ENCODE peak calls at places on chromosomes 11 and 22, in seven cellular contexts. P is right atrium auricular region, K is DND-41, N is upper lobe of right lung, U is IMR-90, R is tibial nerve, J is endodermal cell. W is an unnamed sample. For H3K36me3, the result is how much of the 10 kb centered on the place peaks cover.

GRCh38 chr11:70538641-70539359 is 140.5 kb downstream of the CTTN start:
- DNase-seq in P (no peak), K (no peak), N (peak), U (no peak), R (no peak), J (no peak), W (peak)

GRCh38 chr11:116855413-116855812 is 18.0 kb upstream of the APOA1 start:
- DNase-seq in P (no peak), K (no peak), N (no peak), U (no peak), R (no peak), J (no peak), W (no peak)

GRCh38 chr11:114281388-114281956 is 14.7 kb upstream of the NNMT start:
- DNase-seq in P (no peak), K (no peak), N (no peak), U (no peak), R (no peak), J (no peak), W (no peak)

GRCh38 chr11:77726524-77726923 is 88.9 kb upstream of the CLNS1A start:
- DNase-seq in P (no peak), K (no peak), N (no peak), U (no peak), R (no peak), J (no peak), W (no peak)

GRCh38 chr11:44681698-44682097 is 45.1 kb upstream of the TSPAN18 start:
- DNase-seq in P (no peak), K (no peak), N (no peak), U (peak), R (no peak), J (no peak), W (no peak)

GRCh38 chr11:15836801-15837200 is 519.5 kb downstream of the SOX6 start:
- DNase-seq in P (no peak), K (no peak), N (no peak), U (no peak), R (no peak), J (no peak), W (no peak)

GRCh38 chr11:23212829-23213228 is 352.6 kb upstream of the CCDC179 start:
- DNase-seq in P (no peak), K (no peak), N (no peak), U (no peak), R (no peak), J (no peak), W (no peak)

GRCh38 chr22:30365891-30366290 is 9.1 kb downstream of the CCDC157 start:
- DNase-seq in P (no peak), K (no peak), N (no peak), U (no peak), R (no peak), J (no peak), W (no peak)

GRCh38 chr11:112584674-112585073 is 324.0 kb upstream of the PLET1 start:
- DNase-seq in P (no peak), K (peak), N (no peak), U (no peak), R (no peak), J (peak), W (no peak)

GRCh38 chr11:100632970-100633452 is 54.1 kb upstream of the ARHGAP42 start:
- DNase-seq in P (peak), K (no peak), N (peak), U (peak), R (peak), J (no peak), W (peak)

GRCh38 chr11:36231300-36231699 is 57.9 kb downstream of the COMMD9 start:
- DNase-seq in P (no peak), K (no peak), N (no peak), U (peak), R (no peak), J (no peak), W (no peak)

GRCh38 chr11:57162179-57162898 is 19.4 kb upstream of the LRRC55 start:
- DNase-seq in P (no peak), K (no peak), N (no peak), U (no peak), R (no peak), J (no peak), W (no peak)

GRCh38 chr11:26028294-26028954 is 303.5 kb upstream of the ANO3 start:
- DNase-seq in P (no peak), K (no peak), N (no peak), U (peak), R (no peak), J (peak), W (no peak)

GRCh38 chr11:109586789-109587188 is 164.8 kb downstream of the C11orf87 start:
- DNase-seq in P (no peak), K (no peak), N (no peak), U (no peak), R (no peak), J (no peak), W (no peak)

GRCh38 chr11:100574894-100575769 is 112.0 kb upstream of the ARHGAP42 start:
- DNase-seq in P (no peak), K (no peak), N (no peak), U (peak), R (no peak), J (no peak), W (no peak)

GRCh38 chr11:71430166-71430565 is 18.0 kb downstream of the DHCR7 start:
- DNase-seq in P (no peak), K (no peak), N (peak), U (no peak), R (no peak), J (no peak), W (no peak)

GRCh38 chr11:76578655-76579046 is 91.9 kb downstream of the LRRC32 start:
- DNase-seq in P (peak), K (no peak), N (peak), U (no peak), R (no peak), J (peak), W (no peak)

GRCh38 chr11:125496465-125496817 is 376 bp upstream of the FEZ1 start:
- DNase-seq in P (no peak), K (no peak), N (no peak), U (no peak), R (no peak), J (peak), W (no peak)

GRCh38 chr11:79294845-79295520 is 145.8 kb downstream of the TENM4 start:
- DNase-seq in P (no peak), K (no peak), N (no peak), U (no peak), R (no peak), J (no peak), W (no peak)

GRCh38 chr22:49925525-49926128 is 7.2 kb downstream of the CRELD2 start:
- DNase-seq in P (no peak), K (peak), N (no peak), U (no peak), R (no peak), J (no peak), W (peak)

GRCh38 chr11:117870176-117870952 is 6.1 kb downstream of the FXYD6 start:
- DNase-seq in P (no peak), K (peak), N (no peak), U (no peak), R (no peak), J (no peak), W (no peak)

GRCh38 chr11:119855066-119855465 is 126.1 kb upstream of the NECTIN1 start:
- DNase-seq in P (no peak), K (no peak), N (no peak), U (no peak), R (no peak), J (no peak), W (no peak)

GRCh38 chr22:49321477-49322055 is 506.1 kb downstream of the BRD1 start:
- DNase-seq in P (peak), K (no peak), N (peak), U (no peak), R (no peak), J (peak), W (peak)

GRCh38 chr11:1862588-1863351 is 9.9 kb downstream of the LSP1 start:
- DNase-seq in P (no peak), K (no peak), N (no peak), U (no peak), R (no peak), J (no peak), W (no peak)

GRCh38 chr11:133176748-133177147 is 355.6 kb downstream of the OPCML start:
- DNase-seq in P (no peak), K (no peak), N (no peak), U (no peak), R (no peak), J (no peak), W (no peak)

GRCh38 chr11:130916910-130917309 is 631 bp upstream of the SNX19 start:
- DNase-seq in P (no peak), K (no peak), N (no peak), U (no peak), R (no peak), J (no peak), W (no peak)

GRCh38 chr11:83827940-83828554 is 541.9 kb upstream of the CCDC90B start:
- DNase-seq in P (no peak), K (no peak), N (no peak), U (peak), R (no peak), J (no peak), W (no peak)

GRCh38 chr22:22045576-22046335 is 63.2 kb upstream of the TOP3B start:
- DNase-seq in P (no peak), K (no peak), N (no peak), U (no peak), R (no peak), J (no peak), W (no peak)

GRCh38 chr11:119377112-119377901 is 4.2 kb downstream of the USP2 start:
- DNase-seq in P (no peak), K (no peak), N (peak), U (no peak), R (no peak), J (no peak), W (no peak)

GRCh38 chr11:77137421-77137820 is 9.4 kb downstream of the MYO7A start:
- DNase-seq in P (no peak), K (no peak), N (no peak), U (no peak), R (no peak), J (no peak), W (no peak)

GRCh38 chr11:48354013-48354412 is 12.3 kb downstream of the OR4C5 start:
- DNase-seq in P (no peak), K (no peak), N (no peak), U (no peak), R (no peak), J (no peak), W (no peak)

GRCh38 chr11:100578966-100579365 is 108.1 kb upstream of the ARHGAP42 start:
- DNase-seq in P (no peak), K (no peak), N (no peak), U (peak), R (no peak), J (peak), W (no peak)

GRCh38 chr22:45977003-45977395 is at the start of gene WNT7B:
- DNase-seq in P (no peak), K (no peak), N (peak), U (no peak), R (no peak), J (peak), W (no peak)

GRCh38 chr11:82719316-82719715 is 14.3 kb downstream of the FAM181B start:
- DNase-seq in P (no peak), K (no peak), N (no peak), U (no peak), R (no peak), J (no peak), W (no peak)

GRCh38 chr22:26801449-26801848 is 144.1 kb downstream of the MIAT start:
- DNase-seq in P (no peak), K (no peak), N (no peak), U (no peak), R (no peak), J (no peak), W (no peak)

GRCh38 chr22:21929253-21929652 is 23.4 kb downstream of the PPM1F start:
- DNase-seq in P (no peak), K (no peak), N (no peak), U (no peak), R (no peak), J (peak), W (no peak)

GRCh38 chr11:35859311-35859710 is 84.6 kb upstream of the LDLRAD3 start:
- DNase-seq in P (peak), K (no peak), N (no peak), U (peak), R (no peak), J (no peak), W (no peak)

GRCh38 chr11:69169479-69169878 is 13.7 kb downstream of the SMIM38 start:
- DNase-seq in P (no peak), K (no peak), N (no peak), U (no peak), R (no peak), J (no peak), W (no peak)

GRCh38 chr11:21263026-21263425 is 593.6 kb downstream of the NELL1 start:
- DNase-seq in P (no peak), K (no peak), N (no peak), U (no peak), R (no peak), J (no peak), W (no peak)
- H3K36me3 ChIP-seq in P (under half), K (under half), N (under half), U (under half), R (under half), J (under half), W (under half)

DNA sequence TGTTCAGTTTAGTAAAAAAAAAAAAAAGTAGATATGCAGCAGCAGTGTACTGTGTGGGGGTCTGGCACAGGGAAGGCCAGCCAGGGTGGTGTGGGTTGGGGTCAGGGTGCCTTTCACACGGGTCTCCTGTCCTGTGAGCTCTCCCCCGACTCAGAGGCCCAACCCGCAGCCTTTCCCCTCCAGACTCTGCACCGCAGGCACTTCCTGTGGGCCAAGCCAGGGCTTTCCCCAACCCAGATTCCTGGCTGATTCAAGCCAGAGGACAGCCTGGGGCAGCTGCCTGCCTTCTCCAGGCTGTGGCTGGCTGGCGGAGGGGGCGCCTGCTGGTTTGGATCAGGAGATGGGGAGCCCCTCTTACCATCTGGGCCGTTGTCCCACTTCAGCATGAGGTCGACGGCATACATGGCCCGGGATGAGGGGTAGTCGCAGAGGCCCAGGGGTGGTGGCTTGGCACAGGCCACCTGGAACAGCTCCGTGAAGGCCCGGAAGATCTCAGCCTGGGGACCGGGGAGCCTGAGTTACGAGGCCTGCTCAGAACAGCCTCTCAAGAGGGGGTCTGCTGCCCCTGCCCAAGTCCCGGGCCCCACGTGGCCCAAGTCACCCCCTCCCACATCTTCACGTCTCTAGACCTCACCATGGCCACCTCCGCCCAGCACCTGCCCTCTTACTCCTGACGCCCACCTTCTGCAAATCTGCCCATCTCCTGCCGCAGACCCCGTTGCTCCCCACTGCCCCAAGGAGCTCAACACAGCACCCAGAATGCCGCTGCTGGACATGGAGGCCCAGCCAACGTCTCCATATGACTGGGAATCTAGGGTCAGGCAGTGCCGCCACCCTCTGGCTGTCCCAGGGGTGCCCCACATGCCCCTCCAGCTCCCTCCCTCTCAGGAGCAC is 17.3 kb downstream of the TSPO start:
- DNase-seq in P (no peak), K (no peak), N (peak), U (peak), R (no peak), J (peak), W (no peak)
- H3K36me3 ChIP-seq in P (under half), K (half or more), N (under half), U (under half), R (under half), J (under half), W (under half)

GRCh38 chr22:19450363-19451175 is 3.1 kb upstream of the C22orf39 start:
- DNase-seq in P (no peak), K (no peak), N (no peak), U (peak), R (no peak), J (no peak), W (no peak)
- H3K36me3 ChIP-seq in P (under half), K (half or more), N (under half), U (under half), R (under half), J (half or more), W (under half)

DNA sequence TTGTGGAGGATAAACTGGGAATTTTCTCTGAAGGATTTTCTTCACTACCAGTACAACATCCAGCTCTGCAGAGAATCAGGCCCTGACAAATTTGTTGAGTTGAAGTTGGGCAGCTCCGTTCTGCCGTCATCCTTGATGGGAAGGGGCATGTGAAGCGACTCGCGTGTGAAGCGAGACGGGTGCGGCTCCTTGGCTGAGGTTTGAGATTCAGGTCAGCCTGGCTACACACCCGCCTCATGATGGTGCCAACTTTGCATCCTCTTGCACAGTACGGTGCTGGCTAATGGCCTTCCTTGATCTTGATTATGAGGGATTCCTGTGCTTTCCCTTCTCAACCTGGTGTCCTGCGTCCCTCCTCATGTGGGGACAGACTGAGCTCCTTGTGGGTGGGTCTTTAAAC is 19.7 kb upstream of the CDC42EP2 start:
- DNase-seq in P (no peak), K (no peak), N (no peak), U (no peak), R (no peak), J (no peak), W (no peak)
- H3K36me3 ChIP-seq in P (under half), K (half or more), N (under half), U (under half), R (under half), J (half or more), W (under half)

DNA sequence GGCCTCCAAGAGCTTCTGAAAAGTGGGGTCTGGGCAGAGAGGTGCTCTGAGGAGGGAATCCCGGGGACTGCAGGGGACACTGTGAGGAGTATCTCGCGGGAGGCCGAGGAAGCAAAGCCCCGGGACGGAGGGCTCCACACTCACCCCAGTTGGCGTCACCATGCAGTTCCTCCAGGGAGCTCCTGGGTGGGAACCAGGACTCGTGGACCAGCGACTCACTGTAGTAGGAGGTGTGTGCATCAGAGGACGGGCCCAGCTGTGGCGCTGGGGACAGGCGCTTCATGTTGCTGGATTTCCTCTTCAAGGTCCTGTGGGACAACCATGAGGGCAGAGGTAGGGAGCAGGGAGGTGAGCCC is 4.8 kb downstream of the SUN2 start:
- DNase-seq in P (no peak), K (no peak), N (no peak), U (no peak), R (no peak), J (no peak), W (no peak)
- H3K36me3 ChIP-seq in P (half or more), K (half or more), N (half or more), U (under half), R (under half), J (under half), W (under half)

GRCh38 chr11:30128269-30128932 is 102.4 kb upstream of the FSHB start:
- DNase-seq in P (no peak), K (no peak), N (no peak), U (peak), R (no peak), J (peak), W (no peak)
- H3K36me3 ChIP-seq in P (under half), K (under half), N (under half), U (under half), R (under half), J (under half), W (under half)

DNA sequence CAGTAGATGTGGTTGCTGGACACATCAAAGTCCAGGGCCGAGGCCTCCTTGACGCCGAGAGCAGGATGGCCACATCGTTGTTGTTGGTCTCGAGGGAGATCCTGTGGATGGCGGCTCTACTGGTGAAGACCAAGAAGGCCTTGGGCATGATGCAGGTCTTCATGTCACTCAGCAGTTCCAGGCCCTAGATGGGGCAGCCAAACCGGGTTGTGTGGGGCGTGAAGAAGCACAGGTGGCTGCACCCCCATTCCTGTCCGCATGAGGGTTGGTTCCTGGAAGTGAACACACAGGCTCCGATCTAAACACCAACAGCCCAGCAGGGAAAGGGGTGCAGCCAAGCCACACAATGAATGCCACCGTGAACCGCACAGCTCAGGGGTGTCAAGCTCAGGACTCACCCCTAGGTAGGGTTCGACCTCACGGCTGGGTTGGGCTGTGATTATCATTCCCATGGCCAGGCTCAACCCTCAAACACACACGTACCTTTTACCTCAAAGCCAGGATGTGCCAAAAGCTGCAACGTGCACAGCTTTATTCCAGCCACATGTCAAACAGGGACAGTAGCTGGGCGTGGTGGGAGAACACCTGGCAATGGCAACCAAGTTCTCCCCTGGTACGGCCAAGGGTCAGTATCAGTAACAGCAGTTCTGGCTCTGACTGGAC is 132.3 kb downstream of the CRYBB2 start:
- DNase-seq in P (no peak), K (no peak), N (peak), U (no peak), R (no peak), J (no peak), W (no peak)
- H3K36me3 ChIP-seq in P (half or more), K (half or more), N (half or more), U (half or more), R (under half), J (under half), W (half or more)

GRCh38 chr11:27971256-27971655 is 136.7 kb downstream of the KIF18A start:
- DNase-seq in P (no peak), K (no peak), N (no peak), U (no peak), R (no peak), J (no peak), W (no peak)

GRCh38 chr11:27972432-27973170 is 135.4 kb downstream of the KIF18A start:
- DNase-seq in P (no peak), K (no peak), N (no peak), U (no peak), R (no peak), J (no peak), W (no peak)

GRCh38 chr11:27977031-27977430 is 130.9 kb downstream of the KIF18A start:
- DNase-seq in P (no peak), K (no peak), N (no peak), U (peak), R (no peak), J (no peak), W (no peak)

GRCh38 chr11:27976262-27976661 is 131.7 kb downstream of the KIF18A start:
- DNase-seq in P (no peak), K (no peak), N (no peak), U (no peak), R (no peak), J (no peak), W (no peak)

GRCh38 chr11:27973851-27974536 is 134.0 kb downstream of the KIF18A start:
- DNase-seq in P (no peak), K (no peak), N (no peak), U (peak), R (no peak), J (no peak), W (no peak)
- H3K36me3 ChIP-seq in P (under half), K (under half), N (under half), U (under half), R (under half), J (under half), W (under half)

GRCh38 chr11:64192429-64192828 is 6.5 kb downstream of the STIP1 start:
- DNase-seq in P (no peak), K (no peak), N (no peak), U (no peak), R (no peak), J (no peak), W (no peak)
- H3K36me3 ChIP-seq in P (half or more), K (half or more), N (half or more), U (under half), R (under half), J (half or more), W (half or more)

W was measured in right lobe of liver.